ENCODE peak calls at places on chromosomes 2 and 18, in four cellular contexts. N is cardiac muscle cell, L is stromal cell of bone marrow, Q is non-pigmented ciliary epithelial cell. G is an unnamed sample.

GRCh38 chr2:32559136-32559535 is 68.7 kb upstream of the TTC27 start:
- DNase-seq in N (peak), L (no peak), Q (no peak), G (no peak)

GRCh38 chr18:3086865-3087264 is 73.9 kb upstream of the LPIN2 start:
- DNase-seq in N (no peak), L (no peak), Q (no peak), G (no peak)

GRCh38 chr18:56890632-56891031 is 239.5 kb downstream of the WDR7 start:
- DNase-seq in N (peak), L (peak), Q (peak), G (peak)

GRCh38 chr2:121471571-121472464 is 58.9 kb upstream of the RNU4ATAC start:
- DNase-seq in N (peak), L (peak), Q (peak), G (peak)

GRCh38 chr18:57141208-57142129 is 5.4 kb upstream of the BOD1L2 start:
- DNase-seq in N (no peak), L (no peak), Q (no peak), G (no peak)

GRCh38 chr18:33495278-33495677 is 54.8 kb upstream of the CCDC178 start:
- DNase-seq in N (peak), L (peak), Q (peak), G (no peak)

GRCh38 chr2:88521445-88522070 is 69.1 kb upstream of the FOXI3 start:
- DNase-seq in N (peak), L (no peak), Q (no peak), G (peak)

GRCh38 chr2:120123090-120123489 is 100.1 kb downstream of the TMEM185B start:
- DNase-seq in N (no peak), L (no peak), Q (no peak), G (no peak)

GRCh38 chr18:2963048-2963447 is 49.9 kb downstream of the LPIN2 start:
- DNase-seq in N (no peak), L (no peak), Q (no peak), G (no peak)

GRCh38 chr2:107648781-107649413 is 177.8 kb upstream of the RGPD4 start:
- DNase-seq in N (no peak), L (no peak), Q (no peak), G (no peak)

GRCh38 chr2:27885246-27885645 is 4.9 kb downstream of the RBKS start:
- DNase-seq in N (peak), L (no peak), Q (no peak), G (no peak)

GRCh38 chr2:238695538-238695937 is 152.3 kb upstream of the TWIST2 start:
- DNase-seq in N (no peak), L (no peak), Q (no peak), G (no peak)

GRCh38 chr18:8359481-8359880 is 249.8 kb upstream of the RAB12 start:
- DNase-seq in N (no peak), L (no peak), Q (no peak), G (no peak)

GRCh38 chr2:109335586-109336266 is 206.7 kb downstream of the SH3RF3 start:
- DNase-seq in N (peak), L (no peak), Q (peak), G (peak)

GRCh38 chr2:203705184-203705583 is 1.3 kb upstream of the CD28 start:
- DNase-seq in N (no peak), L (no peak), Q (no peak), G (no peak)

GRCh38 chr2:165691615-165692014 is 102.4 kb downstream of the GALNT3 start:
- DNase-seq in N (peak), L (peak), Q (no peak), G (no peak)

GRCh38 chr2:171383141-171383540 is 50.6 kb downstream of the METTL8 start:
- DNase-seq in N (no peak), L (no peak), Q (no peak), G (no peak)

GRCh38 chr2:237772513-237772912 is 26.1 kb upstream of the RBM44 start:
- DNase-seq in N (no peak), L (no peak), Q (no peak), G (no peak)

GRCh38 chr2:233815861-233816260 is 37.7 kb downstream of the MROH2A start:
- DNase-seq in N (no peak), L (no peak), Q (no peak), G (no peak)

GRCh38 chr18:26453370-26454030 is 94.9 kb downstream of the KCTD1 start:
- DNase-seq in N (no peak), L (no peak), Q (no peak), G (no peak)

GRCh38 chr18:69490072-69490471 is 89.4 kb downstream of the DOK6 start:
- DNase-seq in N (no peak), L (peak), Q (no peak), G (no peak)

GRCh38 chr2:219280682-219281081 is 1.5 kb downstream of the DNAJB2 start:
- DNase-seq in N (no peak), L (no peak), Q (no peak), G (no peak)

GRCh38 chr2:63058742-63059433 is 8.3 kb downstream of the OTX1 start:
- DNase-seq in N (no peak), L (no peak), Q (no peak), G (no peak)

GRCh38 chr2:109126501-109126860 is 2.5 kb upstream of the SH3RF3 start:
- DNase-seq in N (peak), L (peak), Q (peak), G (no peak)

GRCh38 chr2:186771850-186772463 is 77.0 kb downstream of the ZSWIM2 start:
- DNase-seq in N (no peak), L (no peak), Q (no peak), G (no peak)

GRCh38 chr2:80073134-80073561 is 231.4 kb downstream of the LRRTM1 start:
- DNase-seq in N (peak), L (peak), Q (no peak), G (peak)

GRCh38 chr2:67649331-67650071 is 252.4 kb downstream of the ETAA1 start:
- DNase-seq in N (peak), L (no peak), Q (no peak), G (no peak)

GRCh38 chr2:120747281-120747680 is 11.6 kb downstream of the GLI2 start:
- DNase-seq in N (no peak), L (no peak), Q (no peak), G (no peak)

GRCh38 chr2:202016579-202017227 is 17.0 kb upstream of the FZD7 start:
- DNase-seq in N (no peak), L (no peak), Q (no peak), G (no peak)

GRCh38 chr2:230660294-230661060 is 52.2 kb upstream of the CAB39 start:
- DNase-seq in N (no peak), L (no peak), Q (no peak), G (no peak)

GRCh38 chr2:218262631-218263586 is 2.1 kb downstream of the GPBAR1 start:
- DNase-seq in N (no peak), L (no peak), Q (no peak), G (no peak)

GRCh38 chr2:73990531-73990930 is 5.8 kb downstream of the TET3 start:
- DNase-seq in N (no peak), L (no peak), Q (no peak), G (no peak)

GRCh38 chr2:46488389-46488788 is 9.0 kb downstream of the TMEM247 start:
- DNase-seq in N (no peak), L (no peak), Q (no peak), G (no peak)

GRCh38 chr2:128625966-128626757 is 307.5 kb upstream of the HS6ST1 start:
- DNase-seq in N (no peak), L (no peak), Q (no peak), G (no peak)

GRCh38 chr2:44894058-44894457 is 47.4 kb upstream of the SIX3 start:
- DNase-seq in N (no peak), L (no peak), Q (no peak), G (no peak)

GRCh38 chr18:37403100-37403781 is 162.4 kb downstream of the CELF4 start:
- DNase-seq in N (peak), L (peak), Q (peak), G (peak)